ENCODE peak calls at places on chromosome 1, in four cellular contexts. H is K562, P is HepG2, U is HCT116. D is an unnamed sample.

GRCh38 chr1:118247593-118247992 is 62.6 kb upstream of the SPAG17 start:
- DNase-seq in H (peak; percentile 23), P (peak; percentile 7), U (peak; percentile 0), D (no peak)

GRCh38 chr1:113856011-113856410 is 15.5 kb downstream of the PTPN22 start:
- DNase-seq in H (no peak), P (peak; percentile 70), U (no peak), D (no peak)

GRCh38 chr1:186143521-186143920 is 231.5 kb downstream of the TPR start:
- DNase-seq in H (no peak), P (no peak), U (no peak), D (no peak)

GRCh38 chr1:146034976-146035469 is 13.5 kb upstream of the HJV start:
- DNase-seq in H (no peak), P (peak; percentile 82), U (no peak), D (no peak)

GRCh38 chr1:84141177-84142003 is 2.7 kb upstream of the PRKACB start:
- DNase-seq in H (no peak), P (no peak), U (no peak), D (no peak)

GRCh38 chr1:217495249-217495648 is 135.6 kb downstream of the GPATCH2 start:
- DNase-seq in H (no peak), P (no peak), U (no peak), D (no peak)

GRCh38 chr1:248825573-248825908 is 174 bp downstream of the SH3BP5L start:
- DNase-seq in H (no peak), P (no peak), U (no peak), D (no peak)

GRCh38 chr1:75136158-75136815 is 2.1 kb downstream of the LHX8 start:
- DNase-seq in H (no peak), P (no peak), U (no peak), D (no peak)

GRCh38 chr1:116375165-116375883 is 2.3 kb downstream of the ATP1A1 start:
- DNase-seq in H (no peak), P (peak; percentile 25), U (no peak), D (no peak)

GRCh38 chr1:84585803-84586202 is 11.6 kb upstream of the CTBS start:
- DNase-seq in H (no peak), P (no peak), U (no peak), D (no peak)

GRCh38 chr1:59107516-59107915 is 189.4 kb upstream of the FGGY start:
- DNase-seq in H (no peak), P (no peak), U (no peak), D (no peak)

GRCh38 chr1:184633785-184634184 is 120.9 kb downstream of the EDEM3 start:
- DNase-seq in H (no peak), P (peak; percentile 15), U (no peak), D (no peak)

GRCh38 chr1:29417558-29417858 is 181.2 kb downstream of the PTPRU start:
- DNase-seq in H (no peak), P (no peak), U (no peak), D (no peak)

GRCh38 chr1:76465030-76465429 is 390.5 kb downstream of the ST6GALNAC3 start:
- DNase-seq in H (no peak), P (no peak), U (no peak), D (no peak)

GRCh38 chr1:64378826-64379225 is 91.1 kb upstream of the CACHD1 start:
- DNase-seq in H (no peak), P (no peak), U (no peak), D (no peak)

GRCh38 chr1:53944469-53945182 is 873 bp downstream of the IFT25 start:
- DNase-seq in H (peak; percentile 28), P (no peak), U (no peak), D (no peak)

GRCh38 chr1:209249785-209250441 is 333.6 kb upstream of the CAMK1G start:
- DNase-seq in H (no peak), P (no peak), U (no peak), D (no peak)

GRCh38 chr1:198577444-198577843 is 37.0 kb upstream of the ATP6V1G3 start:
- DNase-seq in H (no peak), P (no peak), U (no peak), D (no peak)

GRCh38 chr1:55039342-55040082 is at the start of gene PCSK9:
- DNase-seq in H (peak; percentile 68), P (peak; percentile 60), U (peak; percentile 60), D (no peak)

GRCh38 chr1:50707824-50708223 is 252.2 kb downstream of the FAF1 start:
- DNase-seq in H (no peak), P (no peak), U (no peak), D (no peak)

GRCh38 chr1:99735852-99736251 is 30.6 kb downstream of the FRRS1 start:
- DNase-seq in H (no peak), P (no peak), U (no peak), D (no peak)

GRCh38 chr1:151540982-151541377 is 871 bp downstream of the TUFT1 start:
- DNase-seq in H (no peak), P (no peak), U (no peak), D (no peak)

GRCh38 chr1:91766883-91767282 is 119.1 kb downstream of the TGFBR3 start:
- DNase-seq in H (no peak), P (peak; percentile 66), U (no peak), D (no peak)

GRCh38 chr1:221437171-221437570 is 304.7 kb downstream of the DUSP10 start:
- DNase-seq in H (no peak), P (no peak), U (no peak), D (no peak)

GRCh38 chr1:39965051-39965450 is 10.1 kb downstream of the MFSD2A start:
- DNase-seq in H (no peak), P (no peak), U (no peak), D (no peak)

GRCh38 chr1:204294371-204294770 is 65.4 kb downstream of the PLEKHA6 start:
- DNase-seq in H (no peak), P (peak; percentile 44), U (no peak), D (peak; percentile 50)

GRCh38 chr1:43954036-43954435 is 7.3 kb downstream of the IPO13 start:
- DNase-seq in H (no peak), P (no peak), U (no peak), D (no peak)

GRCh38 chr1:58006421-58007032 is 540.0 kb downstream of the OMA1 start:
- DNase-seq in H (no peak), P (no peak), U (no peak), D (no peak)

DNA sequence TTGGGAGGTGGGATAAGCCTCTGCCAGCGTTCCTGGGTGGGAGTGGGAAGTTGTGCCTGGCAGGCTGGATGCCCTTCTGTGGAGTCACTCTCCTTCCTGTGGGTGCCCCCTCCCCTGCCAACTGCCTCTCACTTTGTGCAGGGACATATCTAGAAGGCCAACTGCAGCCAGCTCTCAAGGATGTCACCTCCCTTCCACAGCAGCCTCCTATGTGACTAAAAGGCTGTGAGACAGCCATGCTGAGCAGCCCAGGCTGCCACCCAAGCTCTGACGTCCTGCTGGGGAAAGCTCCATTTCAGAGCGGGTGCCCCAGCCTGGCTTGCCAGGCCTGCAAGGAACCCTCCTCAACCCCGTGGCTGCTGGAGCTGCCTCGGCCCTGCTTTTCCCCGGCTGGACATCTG is 19.6 kb upstream of the SLC26A9 start:
- DNase-seq in H (no peak), P (no peak), U (no peak), D (no peak)
- TF ChIP-seq TCF7L2 in H (no peak), P (no peak), U (no peak), D (no peak)

GRCh38 chr1:228139406-228139930 is 611 bp upstream of the GUK1 start:
- DNase-seq in H (no peak), P (no peak), U (no peak), D (no peak)
- TF ChIP-seq SIN3A in H (no peak), P (no peak), U (peak; percentile 62), D (no peak)

GRCh38 chr1:11984121-11984520 is 3.9 kb downstream of the MFN2 start:
- DNase-seq in H (no peak), P (no peak), U (no peak), D (no peak)
- TF ChIP-seq POLR2AphosphoS5 in H (no peak), P (no peak), U (no peak), D (no peak)

DNA sequence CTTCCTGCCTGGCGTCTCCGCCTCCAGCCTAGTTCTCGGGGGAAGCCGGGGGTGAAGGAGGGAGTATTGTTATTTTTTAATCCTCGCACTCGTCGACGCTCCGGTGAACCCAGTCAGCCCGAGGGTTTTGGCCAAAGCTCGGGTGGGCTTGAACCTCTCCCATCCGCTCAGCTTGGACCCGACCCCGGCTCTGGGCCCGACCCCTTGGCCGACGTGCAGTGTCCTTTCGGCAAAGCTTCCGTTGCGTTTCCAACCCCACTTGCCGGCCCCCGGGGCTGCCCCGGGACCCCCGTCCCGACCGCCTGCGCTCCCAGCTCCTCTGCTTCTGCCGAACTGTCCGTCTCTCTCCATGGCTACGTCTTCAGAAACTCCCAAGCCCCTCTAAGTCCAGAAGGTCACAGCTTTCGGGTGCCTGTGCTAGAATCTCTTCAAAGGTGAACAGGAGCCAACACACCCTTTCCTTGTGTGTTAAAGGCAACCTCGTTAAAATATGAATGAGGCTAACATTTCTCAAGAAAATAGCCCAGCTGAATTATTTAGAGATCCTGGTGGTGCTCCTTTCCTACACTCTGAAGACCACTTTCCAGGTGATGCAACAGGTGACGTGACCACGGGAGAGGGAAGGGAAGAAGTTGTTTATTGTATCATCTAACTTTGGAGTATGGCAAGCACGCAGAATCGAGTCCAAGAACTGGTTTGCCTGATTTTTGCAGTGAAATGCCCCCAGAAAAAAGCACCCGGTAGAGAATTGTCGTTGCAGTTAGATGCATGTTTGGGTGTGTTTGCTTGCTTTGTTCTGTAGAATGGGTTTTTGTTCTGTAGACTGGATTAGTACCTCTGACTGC is 735 bp downstream of the DESI2 start:
- DNase-seq in H (no peak), P (peak; percentile 38), U (no peak), D (no peak)
- TF ChIP-seq TCF7L2 in H (no peak), P (no peak), U (no peak), D (no peak)

DNA sequence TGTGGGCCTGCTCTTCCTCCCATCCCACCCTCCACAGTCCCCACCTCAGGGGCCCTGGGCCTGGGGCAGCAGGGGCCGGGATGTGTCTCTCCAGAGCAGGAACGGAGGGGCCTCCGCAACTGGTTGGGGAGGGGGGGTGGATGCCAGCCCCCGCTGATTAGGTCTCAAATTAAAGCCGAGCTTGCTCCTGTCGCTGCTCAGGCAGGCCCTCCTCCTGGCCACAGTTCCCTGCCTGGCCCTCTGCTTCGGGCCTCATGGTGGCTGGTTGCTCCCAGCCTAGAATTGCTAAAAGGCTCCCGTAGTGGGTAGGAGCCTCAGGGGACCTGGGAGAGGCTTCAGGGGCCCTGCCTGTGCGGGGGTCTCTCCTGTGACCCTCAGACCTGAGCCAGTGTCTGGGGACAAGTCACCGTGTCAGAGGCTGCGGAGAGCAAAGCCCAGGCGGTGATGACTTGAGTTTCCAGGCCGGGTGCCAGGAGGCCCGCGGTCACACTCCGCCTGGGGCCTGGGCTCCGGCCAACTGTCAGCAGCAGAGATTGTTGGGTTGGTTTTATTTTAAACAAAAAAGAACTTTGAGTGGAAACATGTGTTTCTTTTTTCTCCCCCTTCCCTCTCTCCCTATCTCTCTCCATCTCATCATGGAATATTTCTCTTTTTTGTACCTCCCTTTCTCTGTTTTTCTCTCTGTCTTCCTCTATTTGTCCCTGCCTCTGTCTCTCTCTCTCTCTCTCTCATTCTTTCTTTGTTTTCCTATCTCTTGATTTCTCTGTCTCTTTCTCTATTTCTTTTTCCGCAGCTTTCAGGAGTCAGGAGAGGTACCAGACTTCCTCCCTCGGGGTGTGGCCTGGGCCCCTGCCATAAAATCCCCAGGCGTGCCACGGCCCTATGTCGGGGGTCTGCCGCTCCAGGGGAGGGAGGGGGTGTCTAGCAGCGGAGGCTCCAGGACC is 20.0 kb upstream of the EPHA2 start:
- DNase-seq in H (peak; percentile 68), P (no peak), U (no peak), D (no peak)
- TF ChIP-seq SIN3A in H (no peak), P (no peak), U (no peak), D (no peak)